ENCODE peak calls at places on chromosome 11, in eight cellular contexts. X is mammary epithelial cell; B is Peyer's patch; L is NCI-H1930; O is stimulated activated CD4-positive, alpha-beta T cell treated with anti-CD3 and anti-CD28 coated beads, Interleukin-1b, Interleukin-23, amount 100 ng/mL, for 24 hours; W is HS-5; K is HTR-8/SVneo; H is H54. Y is an unnamed sample.

GRCh38 chr11:66070604-66071325 is 693 bp downstream of the PACS1 start:
- DNase-seq in X (peak), H (no peak), L (no peak), O (no peak), W (no peak), K (no peak), B (no peak), Y (peak)

GRCh38 chr11:73467505-73467904 is 91.3 kb downstream of the RELT start:
- DNase-seq in K (no peak), B (no peak), O (no peak), H (no peak), L (no peak), X (no peak), W (no peak), Y (no peak)

GRCh38 chr11:68549789-68550484 is 89.4 kb downstream of the PPP6R3 start:
- DNase-seq in X (no peak), W (no peak), O (no peak), K (no peak), L (no peak), B (no peak), H (no peak), Y (no peak)

GRCh38 chr11:31641477-31642062 is 132.0 kb downstream of the ELP4 start:
- DNase-seq in X (no peak), W (no peak), H (no peak), K (peak), O (no peak), L (peak), B (no peak), Y (no peak)

GRCh38 chr11:64156235-64157011 is 9.5 kb downstream of the MACROD1 start:
- DNase-seq in K (no peak), B (no peak), H (no peak), W (no peak), X (no peak), O (no peak), L (no peak), Y (no peak)

GRCh38 chr11:72924568-72925190 is 110.5 kb downstream of the ATG16L2 start:
- DNase-seq in X (peak), L (no peak), O (no peak), K (peak), B (no peak), W (peak), H (no peak), Y (no peak)

GRCh38 chr11:67449116-67449844 is 3.2 kb downstream of the GPR152 start:
- DNase-seq in H (no peak), W (no peak), K (no peak), X (no peak), B (no peak), L (no peak), O (no peak), Y (no peak)

GRCh38 chr11:132734217-132734616 is 798.1 kb downstream of the OPCML start:
- DNase-seq in O (no peak), X (peak), B (no peak), H (no peak), L (no peak), K (peak), W (peak), Y (no peak)

GRCh38 chr11:126115253-126115540 is 52.5 kb upstream of the CDON start:
- DNase-seq in O (no peak), L (no peak), X (no peak), W (no peak), H (no peak), K (no peak), B (peak), Y (no peak)

GRCh38 chr11:61545341-61545740 is 35.5 kb downstream of the SYT7 start:
- DNase-seq in B (no peak), W (no peak), H (peak), X (no peak), O (no peak), K (no peak), L (no peak), Y (no peak)

GRCh38 chr11:70650075-70650909 is 252.0 kb downstream of the CTTN start:
- DNase-seq in H (peak), L (no peak), O (no peak), W (no peak), K (peak), X (peak), B (no peak), Y (peak)

GRCh38 chr11:125401746-125402145 is 94.3 kb downstream of the FEZ1 start:
- DNase-seq in K (no peak), H (no peak), L (no peak), W (no peak), X (no peak), O (no peak), B (no peak), Y (no peak)

GRCh38 chr11:64052436-64052835 is 16.7 kb downstream of the FLRT1 start:
- DNase-seq in O (no peak), L (no peak), X (no peak), B (no peak), H (no peak), W (no peak), K (no peak), Y (no peak)

GRCh38 chr11:7901319-7901854 is 29.7 kb downstream of the OR10A6 start:
- DNase-seq in H (no peak), W (no peak), O (no peak), B (no peak), X (no peak), L (no peak), K (no peak), Y (no peak)

GRCh38 chr11:112440518-112440917 is 179.9 kb upstream of the PLET1 start:
- DNase-seq in W (no peak), K (no peak), O (no peak), L (no peak), B (no peak), X (peak), H (no peak), Y (no peak)

GRCh38 chr11:33722579-33723234 is 13.5 kb downstream of the CD59 start:
- DNase-seq in O (no peak), K (no peak), H (no peak), B (no peak), W (no peak), X (peak), L (no peak), Y (no peak)

GRCh38 chr11:47394322-47395224 is 13.8 kb upstream of the SLC39A13 start:
- DNase-seq in W (no peak), B (peak), X (no peak), L (no peak), K (no peak), O (no peak), H (no peak), Y (peak)

GRCh38 chr11:43681543-43681942 is 1.0 kb downstream of the HSD17B12 start:
- DNase-seq in L (no peak), B (no peak), K (no peak), W (peak), O (no peak), X (no peak), H (no peak), Y (no peak)

GRCh38 chr11:122189259-122189658 is 73.2 kb upstream of the BLID start:
- DNase-seq in B (no peak), H (no peak), W (peak), L (no peak), K (peak), O (no peak), X (peak), Y (no peak)

GRCh38 chr11:85133636-85134035 is 493.5 kb downstream of the DLG2 start:
- DNase-seq in H (no peak), B (no peak), K (no peak), L (no peak), O (no peak), W (no peak), X (no peak), Y (no peak)

GRCh38 chr11:117072517-117073218 is 25.6 kb downstream of the SIK3 start:
- DNase-seq in W (peak), H (no peak), L (no peak), B (no peak), O (no peak), K (peak), X (peak), Y (no peak)

GRCh38 chr11:46628961-46629360 is 11.6 kb downstream of the ATG13 start:
- DNase-seq in K (no peak), H (no peak), O (no peak), X (no peak), B (no peak), W (no peak), L (no peak), Y (no peak)

GRCh38 chr11:47950396-47950795 is 30.0 kb upstream of the PTPRJ start:
- DNase-seq in B (no peak), H (no peak), K (no peak), W (no peak), X (no peak), L (no peak), O (no peak), Y (peak)

GRCh38 chr11:19433367-19433766 is 192.6 kb upstream of the E2F8 start:
- DNase-seq in B (no peak), X (no peak), K (no peak), O (no peak), H (no peak), W (no peak), L (no peak), Y (no peak)

GRCh38 chr11:92224394-92225205 is at the start of gene FAT3:
- DNase-seq in O (no peak), B (peak), K (peak), X (peak), W (no peak), H (no peak), L (peak), Y (no peak)

GRCh38 chr11:68040121-68040956 is 1.5 kb downstream of the TCIRG1 start:
- DNase-seq in H (peak), B (peak), K (no peak), W (no peak), L (no peak), O (no peak), X (no peak), Y (peak)

GRCh38 chr11:113730887-113731726 is 25.0 kb upstream of the TMPRSS5 start:
- DNase-seq in X (peak), L (no peak), O (no peak), K (peak), B (no peak), W (peak), H (peak), Y (no peak)

GRCh38 chr11:66224226-66224850 is 44.1 kb upstream of the RAB1B start:
- DNase-seq in B (no peak), K (no peak), W (no peak), H (no peak), O (no peak), X (no peak), L (no peak), Y (no peak)

Y was measured in activated naive CD4-positive, alpha-beta T cell treated with anti-CD3 and anti-CD28 coated beads, Interleukin-2, amount 10 ng/mL, durations not matched to agents 7 days and 5 days.